ENCODE peak calls at places on chromosome 16, in six cellular contexts. Y, N, G, T, X and E are unnamed samples.

GRCh38 chr16:67541391-67542263 is 13.0 kb downstream of the RIPOR1 start:
- DNase-seq in Y (peak; percentile 54), N (no peak), G (no peak), T (peak; percentile 58), X (no peak), E (no peak)

GRCh38 chr16:82999711-83000110 is 372.9 kb downstream of the CDH13 start:
- DNase-seq in Y (no peak), N (peak; percentile 50), G (no peak), T (no peak), X (no peak), E (no peak)

GRCh38 chr16:20849587-20850390 is 43.5 kb downstream of the REXO5 start:
- DNase-seq in Y (peak; percentile 26), N (peak; percentile 83), G (peak; percentile 58), T (peak; percentile 76), X (peak; percentile 78), E (peak; percentile 75)

GRCh38 chr16:55944377-55944802 is 69.2 kb upstream of the CES5A start:
- DNase-seq in Y (peak; percentile 36), N (peak; percentile 83), G (peak; percentile 78), T (peak; percentile 46), X (peak; percentile 68), E (peak; percentile 60)

GRCh38 chr16:56266981-56267607 is 75.8 kb downstream of the GNAO1 start:
- DNase-seq in Y (no peak), N (no peak), G (no peak), T (no peak), X (no peak), E (no peak)

GRCh38 chr16:89861648-89862047 is 11.7 kb upstream of the TCF25 start:
- DNase-seq in Y (no peak), N (no peak), G (no peak), T (no peak), X (no peak), E (no peak)

GRCh38 chr16:86797700-86798099 is 219.4 kb downstream of the FOXL1 start:
- DNase-seq in Y (no peak), N (no peak), G (no peak), T (no peak), X (no peak), E (no peak)

GRCh38 chr16:71629617-71630016 is 3.6 kb downstream of the MARVELD3 start:
- DNase-seq in Y (no peak), N (no peak), G (no peak), T (no peak), X (no peak), E (no peak)

GRCh38 chr16:13697568-13697967 is 222.4 kb upstream of the ERCC4 start:
- DNase-seq in Y (no peak), N (no peak), G (no peak), T (no peak), X (no peak), E (no peak)

GRCh38 chr16:51982715-51983680 is 563.9 kb downstream of the TOX3 start:
- DNase-seq in Y (peak; percentile 25), N (peak; percentile 21), G (peak; percentile 85), T (peak; percentile 70), X (peak; percentile 19), E (peak; percentile 82)

GRCh38 chr16:51151951-51152663 is 1.0 kb upstream of the SALL1 start:
- DNase-seq in Y (no peak), N (peak; percentile 93), G (peak; percentile 95), T (peak; percentile 93), X (peak; percentile 94), E (peak; percentile 78)

GRCh38 chr16:87926246-87927194 is 9.8 kb downstream of the CA5A start:
- DNase-seq in Y (no peak), N (no peak), G (no peak), T (no peak), X (no peak), E (no peak)

GRCh38 chr16:24839347-24839972 is 6.3 kb upstream of the SLC5A11 start:
- DNase-seq in Y (no peak), N (no peak), G (no peak), T (no peak), X (no peak), E (no peak)

GRCh38 chr16:4676826-4677225 is 16.5 kb upstream of the NUDT16L1 start:
- DNase-seq in Y (no peak), N (no peak), G (no peak), T (no peak), X (no peak), E (no peak)

GRCh38 chr16:56608876-56609462 is 585 bp downstream of the MT2A start:
- DNase-seq in Y (no peak), N (no peak), G (no peak), T (no peak), X (no peak), E (peak; percentile 32)

GRCh38 chr16:27649021-27649420 is 99.1 kb downstream of the KATNIP start:
- DNase-seq in Y (no peak), N (no peak), G (no peak), T (no peak), X (no peak), E (no peak)

GRCh38 chr16:30996324-30996999 is 11.5 kb downstream of the HSD3B7 start:
- DNase-seq in Y (peak; percentile 68), N (no peak), G (no peak), T (no peak), X (peak; percentile 66), E (peak; percentile 24)

GRCh38 chr16:73064227-73064995 is 16.5 kb upstream of the ZFHX3 start:
- DNase-seq in Y (no peak), N (no peak), G (no peak), T (peak; percentile 68), X (no peak), E (peak; percentile 55)

GRCh38 chr16:31710880-31711279 is 162.7 kb upstream of the ZNF267 start:
- DNase-seq in Y (no peak), N (no peak), G (no peak), T (no peak), X (no peak), E (no peak)

GRCh38 chr16:11794991-11795886 is 1.8 kb downstream of the ZC3H7A start:
- DNase-seq in Y (no peak), N (no peak), G (no peak), T (no peak), X (no peak), E (peak; percentile 32)

GRCh38 chr16:4506450-4506849 is 30.3 kb downstream of the HMOX2 start:
- DNase-seq in Y (peak; percentile 62), N (no peak), G (peak; percentile 81), T (peak; percentile 78), X (peak; percentile 57), E (peak; percentile 75)

GRCh38 chr16:27748868-27749546 is 199.1 kb downstream of the KATNIP start:
- DNase-seq in Y (peak; percentile 51), N (no peak), G (peak; percentile 71), T (peak; percentile 78), X (peak; percentile 30), E (peak; percentile 88)

GRCh38 chr16:25063102-25063501 is 47.9 kb upstream of the ARHGAP17 start:
- DNase-seq in Y (no peak), N (no peak), G (no peak), T (no peak), X (no peak), E (no peak)

GRCh38 chr16:69494993-69495392 is 70.6 kb downstream of the CYB5B start:
- DNase-seq in Y (no peak), N (no peak), G (peak; percentile 2), T (no peak), X (no peak), E (peak; percentile 32)

GRCh38 chr16:3461120-3461519 is 17.6 kb downstream of the NAA60 start:
- DNase-seq in Y (no peak), N (no peak), G (no peak), T (no peak), X (no peak), E (no peak)
- TF ChIP-seq CTCF in Y (no peak), N (no peak), G (no peak), T (no peak), X (no peak), E (no peak)

GRCh38 chr16:2428051-2428786 is 1.0 kb upstream of the CCNF start:
- DNase-seq in Y (no peak), N (peak; percentile 61), G (peak; percentile 26), T (no peak), X (peak; percentile 39), E (peak; percentile 26)
- TF ChIP-seq CTCF in Y (no peak), N (no peak), G (peak; percentile 34), T (peak; percentile 37), X (peak; percentile 21), E (peak; percentile 24)

GRCh38 chr16:17832738-17833137 is 362.0 kb upstream of the XYLT1 start:
- DNase-seq in Y (no peak), N (no peak), G (no peak), T (no peak), X (no peak), E (no peak)
- TF ChIP-seq CTCF in Y (no peak), N (no peak), G (no peak), T (no peak), X (no peak), E (no peak)

GRCh38 chr16:84960942-84961341 is 50.4 kb downstream of the ZDHHC7 start:
- DNase-seq in Y (no peak), N (no peak), G (no peak), T (no peak), X (no peak), E (no peak)

GRCh38 chr16:84957792-84958191 is 53.5 kb downstream of the ZDHHC7 start:
- DNase-seq in Y (no peak), N (no peak), G (no peak), T (no peak), X (no peak), E (no peak)

GRCh38 chr16:84959784-84960417 is 51.4 kb downstream of the ZDHHC7 start:
- DNase-seq in Y (no peak), N (no peak), G (no peak), T (no peak), X (no peak), E (no peak)

GRCh38 chr16:84957192-84957591 is 54.1 kb downstream of the ZDHHC7 start:
- DNase-seq in Y (no peak), N (no peak), G (no peak), T (no peak), X (no peak), E (no peak)

GRCh38 chr16:84959045-84959576 is 52.2 kb downstream of the ZDHHC7 start:
- DNase-seq in Y (peak; percentile 60), N (no peak), G (no peak), T (no peak), X (no peak), E (no peak)
- TF ChIP-seq CTCF in Y (peak; percentile 18), N (peak; percentile 48), G (no peak), T (peak; percentile 31), X (no peak), E (peak; percentile 35)